ENCODE peak calls at places on chromosomes 12 and 14, in seven cellular contexts. L, W, P, A, N, G and Q are unnamed samples.
A peak's percentile ranks its signal among the peaks of the same experiment; 100 is the strongest.

GRCh38 chr12:19624401-19624930 is 185.2 kb downstream of the AEBP2 start:
- DNase-seq in L (no peak), W (no peak), P (no peak), A (no peak), N (peak; percentile 43), G (no peak), Q (no peak)

GRCh38 chr12:26017484-26018211 is 59.2 kb downstream of the RASSF8 start:
- DNase-seq in L (no peak), W (peak; percentile 29), P (peak; percentile 64), A (peak; percentile 36), N (no peak), G (no peak), Q (no peak)

GRCh38 chr12:84497819-84498218 is 414.8 kb downstream of the SLC6A15 start:
- DNase-seq in L (no peak), W (no peak), P (no peak), A (no peak), N (peak; percentile 5), G (no peak), Q (no peak)

GRCh38 chr12:29510591-29511174 is 13.2 kb upstream of the OVCH1 start:
- DNase-seq in L (no peak), W (no peak), P (no peak), A (no peak), N (no peak), G (no peak), Q (no peak)

GRCh38 chr12:109098671-109099070 is 1.3 kb downstream of the UNG start:
- DNase-seq in L (no peak), W (no peak), P (no peak), A (no peak), N (peak; percentile 21), G (no peak), Q (no peak)

GRCh38 chr12:124395986-124396385 is 101.1 kb downstream of the RFLNA start:
- DNase-seq in L (no peak), W (no peak), P (no peak), A (no peak), N (no peak), G (no peak), Q (no peak)

GRCh38 chr12:77072833-77073495 is 7.6 kb upstream of the E2F7 start:
- DNase-seq in L (no peak), W (no peak), P (no peak), A (no peak), N (peak; percentile 42), G (no peak), Q (no peak)

GRCh38 chr12:121196902-121197301 is 13.0 kb upstream of the P2RX4 start:
- DNase-seq in L (no peak), W (no peak), P (no peak), A (no peak), N (peak; percentile 19), G (peak; percentile 25), Q (no peak)

GRCh38 chr12:19130224-19131019 is 889 bp downstream of the PLEKHA5 start:
- DNase-seq in L (peak; percentile 69), W (peak; percentile 58), P (peak; percentile 70), A (no peak), N (peak; percentile 37), G (peak; percentile 25), Q (no peak)

GRCh38 chr14:100900837-100901390 is 2.6 kb downstream of the RTL1 start:
- DNase-seq in L (peak; percentile 54), W (peak; percentile 64), P (peak; percentile 66), A (no peak), N (peak; percentile 18), G (peak; percentile 88), Q (no peak)

GRCh38 chr14:35335388-35336092 is 43.4 kb downstream of the PSMA6 start:
- DNase-seq in L (peak; percentile 72), W (peak; percentile 97), P (peak; percentile 77), A (no peak), N (no peak), G (peak; percentile 92), Q (no peak)

GRCh38 chr14:51776102-51776894 is 84.1 kb upstream of the GNG2 start:
- DNase-seq in L (no peak), W (peak; percentile 27), P (peak; percentile 75), A (peak; percentile 68), N (peak; percentile 74), G (peak; percentile 64), Q (peak; percentile 14)

GRCh38 chr12:120324841-120325417 is 2.6 kb downstream of the PLA2G1B start:
- DNase-seq in L (no peak), W (no peak), P (no peak), A (no peak), N (no peak), G (no peak), Q (no peak)

GRCh38 chr12:124231980-124232653 is 62.8 kb upstream of the RFLNA start:
- DNase-seq in L (no peak), W (peak; percentile 78), P (no peak), A (no peak), N (no peak), G (no peak), Q (no peak)

GRCh38 chr12:102962986-102963385 is 5.5 kb downstream of the ASCL1 start:
- DNase-seq in L (no peak), W (no peak), P (no peak), A (no peak), N (no peak), G (no peak), Q (no peak)

GRCh38 chr12:102960766-102961487 is 3.5 kb downstream of the ASCL1 start:
- DNase-seq in L (no peak), W (no peak), P (no peak), A (no peak), N (no peak), G (no peak), Q (no peak)

GRCh38 chr12:102959391-102959790 is 1.9 kb downstream of the ASCL1 start:
- DNase-seq in L (no peak), W (no peak), P (no peak), A (no peak), N (no peak), G (no peak), Q (no peak)

GRCh38 chr12:102962532-102962931 is 5.1 kb downstream of the ASCL1 start:
- DNase-seq in L (no peak), W (no peak), P (no peak), A (no peak), N (no peak), G (no peak), Q (no peak)

GRCh38 chr12:102961488-102961801 is 4.0 kb downstream of the ASCL1 start:
- DNase-seq in L (no peak), W (no peak), P (no peak), A (no peak), N (no peak), G (no peak), Q (no peak)
- H3K27me3 ChIP-seq in L (peaks cover 95% of the 10 kb centered on the region), W (peaks cover 92% of the 10 kb centered on the region), P (peaks cover 47% of the 10 kb centered on the region), A (peaks cover 45% of the 10 kb centered on the region), N (peaks cover 15% of the 10 kb centered on the region), G (peaks cover 74% of the 10 kb centered on the region), Q (peaks cover 96% of the 10 kb centered on the region)

DNA sequence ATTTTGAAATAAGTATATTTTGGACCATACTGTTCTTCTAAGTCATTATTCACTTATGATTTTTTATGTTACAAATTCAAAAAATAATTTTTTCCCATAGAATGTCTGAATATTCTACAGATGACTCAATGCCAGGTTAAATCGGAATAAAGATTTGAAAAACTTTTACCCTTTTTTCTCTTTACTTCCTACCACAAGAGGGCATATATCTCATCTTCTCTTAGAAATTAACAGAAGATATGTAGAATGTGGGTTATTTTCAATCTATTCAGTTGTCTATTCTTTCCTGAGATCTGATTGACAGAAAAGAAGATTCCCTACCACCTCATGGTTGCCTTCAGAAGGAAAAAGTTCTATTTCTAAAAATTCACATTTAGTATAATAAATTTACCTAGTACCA is 53.0 kb upstream of the KITLG start:
- DNase-seq in L (no peak), W (no peak), P (no peak), A (peak; percentile 18), N (no peak), G (no peak), Q (no peak)
- TF ChIP-seq CTCF in L (no peak), W (peak; percentile 16), P (no peak), A (peak; percentile 49), N (no peak), G (no peak), Q (no peak)

DNA sequence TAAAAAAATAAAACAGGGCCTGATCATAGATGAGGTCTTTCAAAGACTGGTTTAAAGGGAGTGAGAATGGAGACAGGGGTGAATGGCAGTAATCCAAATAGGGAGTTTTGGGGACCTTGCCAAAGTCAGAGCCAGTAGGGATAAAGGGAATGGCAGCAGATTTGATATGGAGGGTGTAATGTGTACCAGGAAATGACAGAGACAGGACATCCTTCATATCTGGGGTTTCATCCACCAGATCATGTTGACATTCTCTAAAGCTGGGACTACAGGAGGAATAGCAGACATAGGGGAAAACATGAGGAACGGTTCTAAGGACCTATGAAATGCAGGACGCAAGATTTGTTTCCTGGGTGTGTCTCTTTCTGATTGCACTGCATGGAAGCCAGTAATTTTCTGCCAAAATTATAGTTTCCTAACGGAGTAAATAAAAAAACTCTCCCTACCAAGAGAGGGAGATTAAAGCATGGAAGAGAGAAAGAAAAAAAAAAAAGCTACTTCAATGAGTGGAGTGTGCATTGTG is 169.9 kb downstream of the PRKD1 start:
- DNase-seq in L (no peak), W (no peak), P (no peak), A (no peak), N (no peak), G (no peak), Q (no peak)
- H3K27me3 ChIP-seq in L (no peaks in the 10 kb centered on the region), W (no peaks in the 10 kb centered on the region), P (no peaks in the 10 kb centered on the region), A (no peaks in the 10 kb centered on the region), N (no peaks in the 10 kb centered on the region), G (no peaks in the 10 kb centered on the region), Q (no peaks in the 10 kb centered on the region)

GRCh38 chr14:85415015-85415712 is 114.8 kb upstream of the FLRT2 start:
- DNase-seq in L (no peak), W (peak; percentile 20), P (peak; percentile 65), A (peak; percentile 93), N (peak; percentile 96), G (peak; percentile 40), Q (no peak)
- TF ChIP-seq CTCF in L (no peak), W (no peak), P (no peak), A (peak; percentile 34), N (peak; percentile 41), G (no peak), Q (no peak)

DNA sequence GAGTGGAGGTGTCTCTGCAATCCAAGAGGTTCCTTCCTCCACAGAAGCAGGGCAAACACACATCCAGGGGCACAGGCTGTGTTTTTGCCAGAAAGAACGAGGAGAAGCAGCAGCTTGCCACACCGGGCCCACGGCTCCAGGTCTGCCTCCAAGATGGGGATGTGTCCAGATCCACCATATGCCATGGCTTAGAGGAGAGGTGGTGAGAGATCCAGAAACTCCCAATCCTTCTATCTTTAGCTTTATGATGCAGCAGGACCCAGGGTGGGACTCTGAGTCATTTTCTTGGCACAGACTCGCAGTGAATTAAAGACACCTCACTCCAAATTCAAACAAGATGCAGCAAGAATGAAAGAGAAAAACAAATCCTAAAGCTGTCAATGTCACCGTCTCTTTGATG is 481.4 kb upstream of the TMEM132C start:
- DNase-seq in L (no peak), W (no peak), P (no peak), A (no peak), N (peak; percentile 79), G (peak; percentile 8), Q (no peak)
- H3K27me3 ChIP-seq in L (no peaks in the 10 kb centered on the region), W (no peaks in the 10 kb centered on the region), P (no peaks in the 10 kb centered on the region), A (no peaks in the 10 kb centered on the region), N (no peaks in the 10 kb centered on the region), G (no peaks in the 10 kb centered on the region), Q (no peaks in the 10 kb centered on the region)